ENCODE peak calls at places on chromosomes 16 and 17, in five cellular contexts. A is breast epithelium, E is uterus, Q is kidney, I is lower leg skin. M is an unnamed sample.

GRCh38 chr16:19196871-19197270 is 28.8 kb downstream of the SYT17 start:
- DNase-seq in Q (no peak), I (no peak), E (no peak), A (no peak), M (peak)

GRCh38 chr17:488993-489757 is 136.6 kb upstream of the RPH3AL start:
- DNase-seq in Q (no peak), I (no peak), A (no peak), E (peak), M (no peak)

GRCh38 chr17:38417210-38417951 is 10.9 kb upstream of the ARHGAP23 start:
- DNase-seq in I (no peak), Q (no peak), A (no peak), E (no peak), M (no peak)

GRCh38 chr17:41710472-41711090 is 1.6 kb upstream of the GAST start:
- DNase-seq in Q (peak), E (no peak), I (no peak), A (no peak), M (peak)

GRCh38 chr17:37745801-37746426 is 1.1 kb upstream of the HNF1B start:
- DNase-seq in Q (peak), I (no peak), E (no peak), A (no peak), M (no peak)

GRCh38 chr16:53080345-53081031 is 25.7 kb downstream of the CHD9 start:
- DNase-seq in A (no peak), Q (peak), I (peak), E (peak), M (peak)

GRCh38 chr16:10564591-10564990 is 15.8 kb downstream of the EMP2 start:
- DNase-seq in I (no peak), E (no peak), A (no peak), Q (no peak), M (no peak)

GRCh38 chr17:73657473-73658116 is 13.3 kb upstream of the SDK2 start:
- DNase-seq in A (no peak), E (no peak), I (no peak), Q (no peak), M (peak)

GRCh38 chr16:80300876-80301275 is 239.9 kb upstream of the DYNLRB2 start:
- DNase-seq in E (no peak), A (no peak), Q (no peak), I (no peak), M (peak)

GRCh38 chr17:63430223-63430622 is 15.9 kb downstream of the CYB561 start:
- DNase-seq in E (no peak), Q (no peak), I (no peak), A (no peak), M (no peak)

GRCh38 chr16:17470002-17470870 is 524 bp downstream of the XYLT1 start:
- DNase-seq in Q (peak), E (peak), A (no peak), I (peak), M (peak)

GRCh38 chr17:81428121-81428515 is 32.9 kb downstream of the BAHCC1 start:
- DNase-seq in A (no peak), Q (no peak), I (no peak), E (no peak), M (no peak)

GRCh38 chr17:56624315-56624714 is 30.8 kb downstream of the NOG start:
- DNase-seq in E (no peak), A (no peak), I (no peak), Q (no peak), M (no peak)

GRCh38 chr17:56624947-56625346 is 31.4 kb downstream of the NOG start:
- DNase-seq in Q (no peak), I (no peak), E (no peak), A (no peak), M (no peak)

GRCh38 chr17:56623383-56623782 is 29.9 kb downstream of the NOG start:
- DNase-seq in Q (no peak), E (no peak), A (no peak), I (peak), M (no peak)
- TF ChIP-seq CTCF in Q (no peak), E (no peak), A (no peak), I (no peak), M (no peak)

DNA sequence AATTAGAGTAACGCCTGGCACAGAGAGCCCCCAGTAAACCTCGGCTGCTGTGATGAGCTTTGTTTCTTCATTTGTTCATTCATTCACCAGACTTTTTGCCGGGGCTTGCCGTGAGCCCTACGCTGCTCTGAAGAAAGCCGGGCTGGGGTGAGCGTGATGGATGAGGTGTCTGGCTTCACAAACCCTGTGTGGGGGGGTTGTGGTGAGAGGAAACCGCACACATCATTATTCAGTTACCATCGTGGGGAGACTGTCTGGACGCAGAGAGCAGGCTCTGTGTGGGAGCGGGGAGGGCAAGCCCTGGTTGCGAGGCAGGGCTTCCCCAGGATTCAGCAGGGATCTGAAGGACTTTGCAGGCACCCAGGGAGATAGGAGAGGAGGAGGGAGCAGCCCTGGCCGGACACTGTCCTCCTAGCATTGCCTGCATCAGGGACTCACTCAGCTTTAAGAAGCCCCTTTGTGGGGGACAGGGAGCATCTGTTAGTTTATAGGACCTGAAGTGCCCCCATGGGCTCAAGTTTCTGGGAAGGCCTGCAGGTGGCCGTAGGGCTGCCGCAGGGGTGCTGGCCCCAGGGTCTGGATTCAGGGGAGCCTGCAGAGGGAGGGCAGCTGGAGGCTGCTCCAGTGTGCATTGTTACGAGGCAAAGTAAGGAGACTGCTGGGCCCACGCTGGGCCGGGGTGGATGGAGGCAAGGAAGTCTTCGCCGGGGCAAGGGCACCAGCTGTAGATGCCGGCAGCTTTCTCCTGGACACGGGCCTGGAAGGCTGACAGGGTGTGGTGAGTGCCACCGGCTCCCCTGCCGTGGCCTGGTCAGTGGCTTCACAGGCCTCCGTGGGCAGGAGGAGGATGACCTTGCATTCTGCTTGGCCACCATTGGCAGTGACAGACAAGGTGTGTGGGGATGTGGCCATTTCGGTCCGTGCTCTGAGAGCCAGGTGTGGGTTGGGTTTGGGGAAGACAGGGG is 334.5 kb downstream of the SEC14L1 start:
- DNase-seq in I (no peak), E (peak), A (no peak), Q (no peak), M (peak)
- TF ChIP-seq CTCF in I (no peak), E (no peak), A (no peak), Q (no peak), M (no peak)

GRCh38 chr16:4520913-4521312 is 17.7 kb downstream of the CDIP1 start:
- DNase-seq in Q (no peak), I (no peak), E (no peak), A (no peak), M (peak)

GRCh38 chr16:4515611-4516233 is 22.9 kb downstream of the CDIP1 start:
- DNase-seq in E (no peak), A (no peak), I (no peak), Q (no peak), M (no peak)

GRCh38 chr16:4519274-4520058 is 19.1 kb downstream of the CDIP1 start:
- DNase-seq in E (no peak), A (no peak), I (no peak), Q (no peak), M (no peak)

GRCh38 chr16:4518281-4518680 is 20.3 kb downstream of the CDIP1 start:
- DNase-seq in A (no peak), Q (no peak), E (no peak), I (no peak), M (no peak)

DNA sequence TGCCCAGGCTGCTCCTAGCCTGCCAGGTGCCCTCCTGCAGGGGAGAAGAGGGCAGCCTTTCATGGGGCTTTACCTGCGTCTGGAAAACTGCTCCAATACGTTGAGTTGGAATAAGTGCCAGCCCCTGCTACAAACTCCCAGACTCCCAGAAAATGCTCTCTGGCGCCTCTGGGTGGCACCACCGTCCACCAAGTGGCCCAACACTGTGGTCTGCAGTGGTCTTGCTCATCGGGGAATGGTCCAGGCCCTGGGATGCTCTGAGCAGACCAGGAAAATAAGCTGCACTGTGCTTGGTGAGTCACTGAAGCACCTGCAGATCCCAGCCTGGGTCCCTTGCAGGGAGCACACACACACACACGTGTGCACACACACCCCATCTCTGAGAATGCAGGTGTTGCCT is 20.8 kb downstream of the CDIP1 start:
- DNase-seq in E (no peak), A (no peak), I (no peak), Q (no peak), M (peak)
- TF ChIP-seq CTCF in E (peak), A (no peak), I (no peak), Q (peak), M (peak)

DNA sequence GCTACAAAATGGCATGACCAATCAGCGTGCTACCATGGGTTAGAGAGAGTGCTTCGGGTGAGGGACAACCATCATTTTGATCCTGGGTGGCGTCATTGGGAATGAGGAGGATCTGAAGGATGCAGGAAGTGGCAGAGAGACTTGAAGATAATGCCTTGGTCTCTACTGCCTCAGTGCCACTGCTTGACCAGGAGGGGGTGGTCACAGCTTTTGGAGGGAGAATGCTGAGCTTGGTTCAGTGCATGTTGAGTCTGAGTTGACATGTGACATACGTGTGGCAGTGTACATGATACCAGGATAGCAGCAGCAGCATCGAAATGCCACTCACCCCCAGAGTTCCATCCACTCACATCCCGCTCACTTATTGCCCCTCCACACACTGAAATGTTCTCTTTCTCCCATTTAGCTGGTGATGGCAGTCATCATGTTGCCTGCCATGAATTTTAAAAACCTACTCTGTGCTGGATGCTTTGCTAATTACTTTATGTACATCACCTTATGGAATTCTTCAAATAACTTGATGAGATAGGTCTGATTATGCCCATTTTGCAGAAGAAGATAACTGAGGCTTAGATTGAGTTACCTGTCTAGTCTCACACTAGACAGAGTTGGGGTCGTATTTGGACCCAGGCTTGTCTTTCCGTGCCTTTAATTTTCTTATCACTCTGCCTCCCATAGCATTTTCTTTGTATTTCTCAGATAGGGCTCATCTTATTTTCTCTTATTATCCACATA is 36.7 kb downstream of the ARSG start:
- DNase-seq in Q (no peak), I (no peak), A (no peak), E (no peak), M (no peak)
- TF ChIP-seq CTCF in Q (no peak), I (no peak), A (no peak), E (no peak), M (peak)

M was measured in choroid plexus epithelial cell.